ENCODE peak calls at places on chromosomes 4 and X, in six cellular contexts. Q, C, R, B, W and Y are unnamed samples.

GRCh38 chr4:45629717-45630116 is 494.1 kb downstream of the GABRG1 start:
- DNase-seq in Q (no peak), W (no peak), R (peak), C (no peak), B (no peak), Y (no peak)

GRCh38 chr4:174423257-174423944 is 98.9 kb downstream of the HPGD start:
- DNase-seq in B (peak), R (peak), C (peak), Q (peak), W (no peak), Y (peak)

GRCh38 chr4:48997962-48998361 is 11.9 kb downstream of the CWH43 start:
- DNase-seq in R (no peak), Q (no peak), B (no peak), C (no peak), W (no peak), Y (no peak)

GRCh38 chr4:26473893-26474292 is 16.4 kb downstream of the CCKAR start:
- DNase-seq in B (no peak), R (no peak), W (no peak), C (no peak), Q (no peak), Y (no peak)

GRCh38 chr4:33592701-33593100 is 2651.6 kb downstream of the ARAP2 start:
- DNase-seq in R (no peak), B (no peak), C (no peak), Q (no peak), W (no peak), Y (no peak)

GRCh38 chr4:48779095-48779997 is 733 bp downstream of the FRYL start:
- DNase-seq in B (peak), R (peak), W (peak), Q (peak), C (peak), Y (no peak)

GRCh38 chr4:101393256-101393655 is 45.9 kb upstream of the PPP3CA start:
- DNase-seq in W (no peak), B (peak), Q (peak), C (peak), R (peak), Y (peak)

GRCh38 chr4:114271031-114271430 is 291.6 kb upstream of the ARSJ start:
- DNase-seq in B (no peak), C (no peak), Q (no peak), R (no peak), W (no peak), Y (no peak)

GRCh38 chr4:22897520-22898108 is 204.9 kb downstream of the GBA3 start:
- DNase-seq in Q (peak), W (no peak), B (peak), C (no peak), R (peak), Y (no peak)

GRCh38 chrX:100447563-100448397 is 37.7 kb upstream of the PCDH19 start:
- DNase-seq in B (no peak), C (peak), Q (peak), R (peak), W (no peak), Y (no peak)

GRCh38 chr4:83231620-83232056 is 53.0 kb downstream of the COQ2 start:
- DNase-seq in C (no peak), Q (no peak), R (no peak), W (no peak), B (no peak), Y (no peak)

GRCh38 chr4:6253111-6253510 is 16.5 kb upstream of the WFS1 start:
- DNase-seq in R (no peak), C (no peak), Q (no peak), W (no peak), B (no peak), Y (no peak)

GRCh38 chr4:101763576-101763975 is 27.0 kb upstream of the BANK1 start:
- DNase-seq in W (no peak), R (no peak), Q (no peak), B (no peak), C (no peak), Y (no peak)

GRCh38 chr4:148315049-148315448 is 127.2 kb downstream of the NR3C2 start:
- DNase-seq in R (peak), Q (no peak), W (no peak), B (peak), C (no peak), Y (no peak)

GRCh38 chr4:81164623-81165416 is 50.2 kb downstream of the PRKG2 start:
- DNase-seq in C (peak), R (no peak), W (no peak), B (peak), Q (peak), Y (peak)

GRCh38 chr4:87304659-87305277 is 17.9 kb downstream of the HSD17B13 start:
- DNase-seq in W (no peak), Q (peak), B (peak), C (no peak), R (peak), Y (no peak)

GRCh38 chr4:67714248-67714583 is 13.3 kb upstream of the UBA6 start:
- DNase-seq in Q (peak), B (no peak), R (no peak), W (no peak), C (no peak), Y (peak)

GRCh38 chr4:72896515-72896914 is 173.0 kb downstream of the COX18 start:
- DNase-seq in B (peak), W (no peak), C (no peak), Q (peak), R (peak), Y (peak)

GRCh38 chrX:15853586-15854079 is 980 bp downstream of the AP1S2 start:
- DNase-seq in C (no peak), R (no peak), W (no peak), Q (no peak), B (no peak), Y (no peak)

GRCh38 chrX:70479197-70479969 is 34.7 kb downstream of the DLG3 start:
- DNase-seq in C (no peak), W (no peak), R (peak), B (peak), Q (peak), Y (no peak)

GRCh38 chr4:139663561-139664138 is 2.0 kb upstream of the MGST2 start:
- DNase-seq in R (peak), C (no peak), W (no peak), Q (no peak), B (no peak), Y (no peak)

GRCh38 chr4:74473155-74473811 is 28.3 kb downstream of the AREG start:
- DNase-seq in B (peak), C (peak), Q (peak), W (no peak), R (peak), Y (peak)

GRCh38 chrX:129925305-129926092 is 19.5 kb downstream of the UTP14A start:
- DNase-seq in Q (peak), W (no peak), R (peak), B (peak), C (peak), Y (no peak)

GRCh38 chr4:103498161-103499070 is 221.4 kb downstream of the TACR3 start:
- DNase-seq in W (no peak), R (peak), B (peak), C (peak), Q (no peak), Y (peak)

GRCh38 chr4:170004656-170005250 is 21.4 kb downstream of the MFAP3L start:
- DNase-seq in B (peak), Q (no peak), W (no peak), C (no peak), R (no peak), Y (no peak)

GRCh38 chr4:85423414-85423813 is 51.5 kb upstream of the ARHGAP24 start:
- DNase-seq in Q (no peak), W (no peak), R (no peak), B (peak), C (no peak), Y (no peak)

GRCh38 chr4:19329631-19330030 is 922.1 kb upstream of the SLIT2 start:
- DNase-seq in C (no peak), Q (no peak), W (no peak), B (peak), R (no peak), Y (no peak)

GRCh38 chr4:5371415-5372190 is 320.3 kb downstream of the STK32B start:
- DNase-seq in R (no peak), Q (peak), C (peak), W (no peak), B (peak), Y (no peak)

GRCh38 chr4:150235795-150236385 is 157.6 kb downstream of the DCLK2 start:
- DNase-seq in R (peak), C (no peak), B (peak), W (no peak), Q (no peak), Y (no peak)

GRCh38 chr4:133150643-133151300 is 1.7 kb downstream of the PCDH10 start:
- DNase-seq in R (no peak), W (peak), Q (peak), B (peak), C (no peak), Y (no peak)

GRCh38 chr4:3291411-3291968 is 1.3 kb upstream of the RGS12 start:
- DNase-seq in C (no peak), Q (no peak), W (peak), R (no peak), B (no peak), Y (no peak)
- H3K4me3 ChIP-seq in C (peak), Q (peak), W (peak), R (peak), B (peak), Y (peak)

GRCh38 chr4:120921456-120922389 is 803 bp downstream of the PRDM5 start:
- DNase-seq in R (peak), B (peak), W (peak), Q (peak), C (peak), Y (no peak)
- H3K4me3 ChIP-seq in R (peak), B (peak), W (peak), Q (peak), C (peak), Y (peak)

DNA sequence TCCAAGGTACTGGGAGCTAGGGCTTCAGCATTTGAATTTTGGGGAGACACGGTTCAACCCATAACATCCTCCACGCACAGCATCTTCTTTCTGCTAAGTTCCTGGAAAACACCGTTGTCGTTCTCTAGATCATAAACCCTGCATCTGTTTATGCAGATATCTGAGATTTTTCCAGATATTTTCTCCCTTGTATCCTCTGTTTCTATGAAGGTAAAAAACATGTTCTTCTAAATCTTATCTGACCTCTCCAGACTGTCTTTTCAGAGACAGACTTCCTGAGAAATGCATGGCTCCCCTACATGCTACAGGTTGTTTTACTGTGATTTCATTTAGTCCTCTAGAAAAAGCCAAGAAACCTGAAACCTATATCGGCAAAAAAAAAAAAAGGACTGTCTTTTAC is 152.3 kb upstream of the KLF3 start:
- DNase-seq in C (no peak), R (no peak), W (no peak), Q (no peak), B (no peak), Y (no peak)
- H3K4me3 ChIP-seq in C (no peak), R (no peak), W (no peak), Q (no peak), B (no peak), Y (no peak)

GRCh38 chrX:134548257-134548732 is 88.3 kb downstream of the HPRT1 start:
- DNase-seq in Q (no peak), R (no peak), C (no peak), B (no peak), W (no peak), Y (no peak)
- H3K4me3 ChIP-seq in Q (peak), R (peak), C (peak), B (peak), W (peak), Y (peak)

GRCh38 chr4:155377281-155377680 is 516 bp upstream of the MAP9 start:
- DNase-seq in Q (peak), C (no peak), B (peak), R (peak), W (no peak), Y (no peak)

GRCh38 chr4:155367608-155368007 is 9.2 kb downstream of the MAP9 start:
- DNase-seq in W (no peak), C (no peak), B (no peak), R (no peak), Q (no peak), Y (no peak)

GRCh38 chr4:155376387-155377268 is at the start of gene MAP9:
- DNase-seq in Q (peak), B (peak), R (peak), W (peak), C (peak), Y (peak)

GRCh38 chr4:155371432-155372043 is 5.2 kb downstream of the MAP9 start:
- DNase-seq in B (peak), R (peak), Q (peak), C (no peak), W (no peak), Y (no peak)
- H3K4me3 ChIP-seq in B (no peak), R (no peak), Q (no peak), C (no peak), W (no peak), Y (no peak)